ENCODE peak calls at places on chromosomes 5 and 9, in five cellular contexts. T is Peyer's patch, G is left lung, A is ovary, E is upper lobe of right lung. S is an unnamed sample.

GRCh38 chr5:150208187-150209015 is 18.5 kb downstream of the SLC6A7 start:
- DNase-seq in G (peak; percentile 56), T (no peak), E (no peak), A (no peak), S (no peak)

GRCh38 chr9:100216178-100216787 is 117.2 kb downstream of the INVS start:
- DNase-seq in A (no peak), T (peak; percentile 56), G (no peak), E (no peak), S (no peak)

GRCh38 chr5:27906481-27906880 is 868.1 kb upstream of the CDH9 start:
- DNase-seq in T (no peak), G (no peak), E (no peak), A (no peak), S (no peak)

GRCh38 chr5:141815051-141815795 is 63.0 kb downstream of the PCDH1 start:
- DNase-seq in G (no peak), A (no peak), T (no peak), E (no peak), S (no peak)

GRCh38 chr5:55432549-55432948 is 102.2 kb downstream of the PLPP1 start:
- DNase-seq in T (no peak), E (no peak), A (no peak), G (no peak), S (no peak)

GRCh38 chr5:35129921-35130485 is 82.3 kb upstream of the AGXT2 start:
- DNase-seq in A (no peak), E (no peak), G (no peak), T (no peak), S (no peak)

GRCh38 chr5:178801021-178801420 is 58.7 kb upstream of the ZNF354B start:
- DNase-seq in A (no peak), G (no peak), T (no peak), E (no peak), S (no peak)

GRCh38 chr9:21294904-21295538 is 10.1 kb downstream of the IFNA5 start:
- DNase-seq in E (no peak), A (no peak), G (no peak), T (no peak), S (no peak)

GRCh38 chr9:133327834-133328484 is 8.0 kb downstream of the SURF6 start:
- DNase-seq in A (no peak), E (peak; percentile 38), G (no peak), T (no peak), S (no peak)

GRCh38 chr5:178129296-178129695 is 1.5 kb upstream of the RMND5B start:
- DNase-seq in T (no peak), E (no peak), G (peak; percentile 46), A (no peak), S (no peak)

GRCh38 chr5:90747693-90748092 is 189.1 kb downstream of the ADGRV1 start:
- DNase-seq in A (no peak), G (no peak), T (no peak), E (no peak), S (no peak)

GRCh38 chr5:13354611-13355010 is 589.9 kb downstream of the DNAH5 start:
- DNase-seq in E (no peak), G (no peak), A (no peak), T (no peak), S (no peak)

GRCh38 chr5:88646866-88647265 is 236.1 kb downstream of the MEF2C start:
- DNase-seq in G (no peak), A (no peak), E (no peak), T (no peak), S (no peak)

GRCh38 chr9:133003071-133003461 is 24.6 kb downstream of the GFI1B start:
- DNase-seq in T (no peak), G (no peak), E (no peak), A (no peak), S (no peak)

GRCh38 chr9:126057461-126057860 is 269.2 kb upstream of the MVB12B start:
- DNase-seq in E (peak; percentile 25), A (no peak), G (peak; percentile 64), T (no peak), S (no peak)

GRCh38 chr9:137398561-137399468 is 24.1 kb downstream of the EXD3 start:
- DNase-seq in A (no peak), E (no peak), T (no peak), G (no peak), S (no peak)

GRCh38 chr9:35687306-35687705 is 2.4 kb downstream of the TPM2 start:
- DNase-seq in A (no peak), G (no peak), E (no peak), T (no peak), S (no peak)
- H3K4me1 ChIP-seq in A (peaks cover 15% of the 10 kb centered on the region), G (peaks cover 21% of the 10 kb centered on the region), E (peaks cover 15% of the 10 kb centered on the region), T (no peaks in the 10 kb centered on the region), S (peaks cover 14% of the 10 kb centered on the region)

GRCh38 chr5:105414067-105414466 is 1851.5 kb upstream of the NUDT12 start:
- DNase-seq in T (no peak), E (no peak), G (no peak), A (no peak), S (no peak)
- H3K4me1 ChIP-seq in T (no peaks in the 10 kb centered on the region), E (no peaks in the 10 kb centered on the region), G (no peaks in the 10 kb centered on the region), A (no peaks in the 10 kb centered on the region), S (no peaks in the 10 kb centered on the region)

GRCh38 chr9:114286146-114286679 is 36.7 kb upstream of the ORM1 start:
- DNase-seq in T (no peak), A (peak; percentile 16), G (no peak), E (peak; percentile 21), S (peak; percentile 23)
- H3K4me1 ChIP-seq in T (no peaks in the 10 kb centered on the region), A (peaks cover 11% of the 10 kb centered on the region), G (no peaks in the 10 kb centered on the region), E (peaks cover 4% of the 10 kb centered on the region), S (peaks cover 34% of the 10 kb centered on the region)

GRCh38 chr5:80141147-80141671 is 106.1 kb downstream of the THBS4 start:
- DNase-seq in T (no peak), G (peak; percentile 78), A (peak; percentile 84), E (peak; percentile 79), S (no peak)

GRCh38 chr5:80143491-80143890 is 108.3 kb downstream of the THBS4 start:
- DNase-seq in G (no peak), E (no peak), T (peak; percentile 30), A (no peak), S (no peak)

GRCh38 chr5:80140496-80140895 is 105.3 kb downstream of the THBS4 start:
- DNase-seq in E (no peak), T (no peak), A (no peak), G (no peak), S (no peak)

GRCh38 chr5:80142996-80143395 is 107.8 kb downstream of the THBS4 start:
- DNase-seq in G (no peak), T (no peak), E (no peak), A (no peak), S (no peak)

GRCh38 chr5:80141681-80142080 is 106.5 kb downstream of the THBS4 start:
- DNase-seq in G (no peak), A (no peak), T (no peak), E (no peak), S (no peak)
- H3K4me1 ChIP-seq in G (peaks cover 45% of the 10 kb centered on the region), A (peaks cover 18% of the 10 kb centered on the region), T (no peaks in the 10 kb centered on the region), E (peaks cover 26% of the 10 kb centered on the region), S (no peaks in the 10 kb centered on the region)

DNA sequence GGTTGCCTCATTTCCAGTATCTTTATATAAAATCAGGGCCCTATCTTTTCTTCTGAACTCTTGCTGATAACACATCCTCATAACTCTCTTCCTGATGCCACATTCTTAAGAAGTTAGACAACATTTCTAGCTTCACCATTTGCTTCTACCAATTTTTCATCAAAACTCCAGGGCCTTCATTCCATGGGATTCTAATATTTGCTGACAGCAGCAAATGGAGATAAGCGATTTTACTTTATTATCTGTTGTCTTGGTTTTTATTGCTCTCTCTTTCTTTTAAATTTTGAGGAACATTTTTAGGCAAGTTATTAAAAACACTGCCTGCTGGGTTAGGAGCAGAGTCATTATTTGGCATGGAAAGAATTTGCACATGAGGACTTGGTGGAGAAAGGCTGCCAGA is 27.6 kb downstream of the NSG2 start:
- DNase-seq in A (no peak), G (no peak), T (no peak), E (no peak), S (no peak)
- H3K4me1 ChIP-seq in A (peaks cover 4% of the 10 kb centered on the region), G (no peaks in the 10 kb centered on the region), T (no peaks in the 10 kb centered on the region), E (no peaks in the 10 kb centered on the region), S (no peaks in the 10 kb centered on the region)